ENCODE peak calls at places on chromosomes 4 and X, in four cellular contexts. One of them, this sample, is unnamed.

GRCh38 chr4:20773144-20773997 is 73.1 kb downstream of the PACRGL start:
- DNase-seq in HCT116: peak
- DNase-seq in nephron progenitor cell: peak
- DNase-seq in lower lobe of right lung: peak
- DNase-seq in this sample: no peak

GRCh38 chrX:134562002-134562401 is 96.3 kb downstream of the PLAC1 start:
- DNase-seq in HCT116: no peak
- DNase-seq in nephron progenitor cell: no peak
- DNase-seq in lower lobe of right lung: no peak
- DNase-seq in this sample: no peak

GRCh38 chr4:93749351-93749761 is 79.2 kb upstream of the ATOH1 start:
- DNase-seq in HCT116: no peak
- DNase-seq in nephron progenitor cell: no peak
- DNase-seq in lower lobe of right lung: no peak
- DNase-seq in this sample: no peak

GRCh38 chr4:142656178-142656577 is 189.9 kb downstream of the INPP4B start:
- DNase-seq in HCT116: peak
- DNase-seq in nephron progenitor cell: peak
- DNase-seq in lower lobe of right lung: no peak
- DNase-seq in this sample: no peak

GRCh38 chr4:183798249-183798920 is 106.7 kb upstream of the STOX2 start:
- DNase-seq in HCT116: no peak
- DNase-seq in nephron progenitor cell: peak
- DNase-seq in lower lobe of right lung: peak
- DNase-seq in this sample: no peak

GRCh38 chr4:151850751-151851150 is 89.9 kb upstream of the GATB start:
- DNase-seq in HCT116: no peak
- DNase-seq in nephron progenitor cell: no peak
- DNase-seq in lower lobe of right lung: no peak
- DNase-seq in this sample: no peak

GRCh38 chr4:175419120-175419774 is 392.8 kb downstream of the GPM6A start:
- DNase-seq in HCT116: peak
- DNase-seq in nephron progenitor cell: no peak
- DNase-seq in lower lobe of right lung: no peak
- DNase-seq in this sample: no peak

GRCh38 chr4:183097251-183098079 is 1.6 kb upstream of the WWC2 start:
- DNase-seq in HCT116: no peak
- DNase-seq in nephron progenitor cell: peak
- DNase-seq in lower lobe of right lung: peak
- DNase-seq in this sample: peak

GRCh38 chrX:40169193-40170086 is 71.7 kb upstream of the BCOR start:
- DNase-seq in HCT116: peak
- DNase-seq in nephron progenitor cell: peak
- DNase-seq in lower lobe of right lung: peak
- DNase-seq in this sample: no peak

GRCh38 chrX:130523460-130524394 is 121.9 kb downstream of the RBMX2 start:
- DNase-seq in HCT116: no peak
- DNase-seq in nephron progenitor cell: peak
- DNase-seq in lower lobe of right lung: peak
- DNase-seq in this sample: no peak

GRCh38 chrX:74421181-74422028 is at the start of gene SLC16A2:
- DNase-seq in HCT116: no peak
- DNase-seq in nephron progenitor cell: peak
- DNase-seq in lower lobe of right lung: peak
- DNase-seq in this sample: peak

GRCh38 chrX:23844502-23845138 is 61.6 kb downstream of the SAT1 start:
- DNase-seq in HCT116: no peak
- DNase-seq in nephron progenitor cell: no peak
- DNase-seq in lower lobe of right lung: no peak
- DNase-seq in this sample: no peak

GRCh38 chrX:77691916-77692315 is 94.1 kb downstream of the ATRX start:
- DNase-seq in HCT116: no peak
- DNase-seq in nephron progenitor cell: no peak
- DNase-seq in lower lobe of right lung: no peak
- DNase-seq in this sample: no peak

GRCh38 chrX:74449322-74449936 is 28.1 kb downstream of the SLC16A2 start:
- DNase-seq in HCT116: peak
- DNase-seq in nephron progenitor cell: no peak
- DNase-seq in lower lobe of right lung: no peak
- DNase-seq in this sample: no peak

GRCh38 chr4:73573794-73574528 is 46.3 kb downstream of the RASSF6 start:
- DNase-seq in HCT116: peak
- DNase-seq in nephron progenitor cell: peak
- DNase-seq in lower lobe of right lung: peak
- DNase-seq in this sample: peak

GRCh38 chr4:24850669-24851068 is 55.3 kb downstream of the SOD3 start:
- DNase-seq in HCT116: no peak
- DNase-seq in nephron progenitor cell: no peak
- DNase-seq in lower lobe of right lung: no peak
- DNase-seq in this sample: no peak

GRCh38 chrX:84729809-84730208 is 227.6 kb upstream of the HDX start:
- DNase-seq in HCT116: no peak
- DNase-seq in nephron progenitor cell: peak
- DNase-seq in lower lobe of right lung: no peak
- DNase-seq in this sample: no peak

GRCh38 chrX:48919947-48920712 is 1.3 kb upstream of the PIM2 start:
- DNase-seq in HCT116: no peak
- DNase-seq in nephron progenitor cell: no peak
- DNase-seq in lower lobe of right lung: no peak
- DNase-seq in this sample: no peak

GRCh38 chrX:107465932-107466620 is 16.6 kb downstream of the FRMPD3 start:
- DNase-seq in HCT116: no peak
- DNase-seq in nephron progenitor cell: no peak
- DNase-seq in lower lobe of right lung: no peak
- DNase-seq in this sample: no peak

GRCh38 chr4:14348506-14348905 is 653.8 kb upstream of the CPEB2 start:
- DNase-seq in HCT116: no peak
- DNase-seq in nephron progenitor cell: no peak
- DNase-seq in lower lobe of right lung: no peak
- DNase-seq in this sample: no peak

GRCh38 chr4:139085141-139085540 is 69.6 kb downstream of the NOCT start:
- DNase-seq in HCT116: no peak
- DNase-seq in nephron progenitor cell: no peak
- DNase-seq in lower lobe of right lung: no peak
- DNase-seq in this sample: no peak

GRCh38 chr4:68346461-68346860 is 3.4 kb downstream of the YTHDC1 start:
- DNase-seq in HCT116: no peak
- DNase-seq in nephron progenitor cell: no peak
- DNase-seq in lower lobe of right lung: no peak
- DNase-seq in this sample: no peak

GRCh38 chr4:158161561-158162354 is 11.1 kb downstream of the GASK1B start:
- DNase-seq in HCT116: peak
- DNase-seq in nephron progenitor cell: no peak
- DNase-seq in lower lobe of right lung: no peak
- DNase-seq in this sample: peak

GRCh38 chrX:39813631-39814246 is 284.0 kb downstream of the BCOR start:
- DNase-seq in HCT116: no peak
- DNase-seq in nephron progenitor cell: no peak
- DNase-seq in lower lobe of right lung: no peak
- DNase-seq in this sample: no peak

GRCh38 chr4:88429401-88429800 is 27.5 kb upstream of the HERC5 start:
- DNase-seq in HCT116: no peak
- DNase-seq in nephron progenitor cell: no peak
- DNase-seq in lower lobe of right lung: no peak
- DNase-seq in this sample: no peak

GRCh38 chr4:154478547-154478946 is 13.1 kb downstream of the DCHS2 start:
- DNase-seq in HCT116: no peak
- DNase-seq in nephron progenitor cell: no peak
- DNase-seq in lower lobe of right lung: no peak
- DNase-seq in this sample: no peak

GRCh38 chr4:11497972-11498371 is 69.3 kb upstream of the HS3ST1 start:
- DNase-seq in HCT116: peak
- DNase-seq in nephron progenitor cell: no peak
- DNase-seq in lower lobe of right lung: no peak
- DNase-seq in this sample: no peak

GRCh38 chr4:89469512-89469911 is 161.9 kb upstream of the GPRIN3 start:
- DNase-seq in HCT116: no peak
- DNase-seq in nephron progenitor cell: no peak
- DNase-seq in lower lobe of right lung: no peak
- DNase-seq in this sample: no peak

GRCh38 chr4:77430847-77431246 is 174.8 kb upstream of the CXCL13 start:
- DNase-seq in HCT116: no peak
- DNase-seq in nephron progenitor cell: no peak
- DNase-seq in lower lobe of right lung: no peak
- DNase-seq in this sample: no peak
- TF ChIP-seq CTCF in HCT116: no peak
- TF ChIP-seq CTCF in nephron progenitor cell: no peak
- TF ChIP-seq CTCF in lower lobe of right lung: no peak
- TF ChIP-seq CTCF in this sample: no peak

GRCh38 chr4:95957054-95957453 is 117.2 kb downstream of the PDHA2 start:
- DNase-seq in HCT116: no peak
- DNase-seq in nephron progenitor cell: no peak
- DNase-seq in lower lobe of right lung: no peak
- DNase-seq in this sample: no peak

GRCh38 chr4:95956094-95956493 is 116.2 kb downstream of the PDHA2 start:
- DNase-seq in HCT116: no peak
- DNase-seq in nephron progenitor cell: no peak
- DNase-seq in lower lobe of right lung: no peak
- DNase-seq in this sample: no peak
- TF ChIP-seq CTCF in HCT116: no peak
- TF ChIP-seq CTCF in nephron progenitor cell: no peak
- TF ChIP-seq CTCF in lower lobe of right lung: no peak
- TF ChIP-seq CTCF in this sample: no peak

DNA sequence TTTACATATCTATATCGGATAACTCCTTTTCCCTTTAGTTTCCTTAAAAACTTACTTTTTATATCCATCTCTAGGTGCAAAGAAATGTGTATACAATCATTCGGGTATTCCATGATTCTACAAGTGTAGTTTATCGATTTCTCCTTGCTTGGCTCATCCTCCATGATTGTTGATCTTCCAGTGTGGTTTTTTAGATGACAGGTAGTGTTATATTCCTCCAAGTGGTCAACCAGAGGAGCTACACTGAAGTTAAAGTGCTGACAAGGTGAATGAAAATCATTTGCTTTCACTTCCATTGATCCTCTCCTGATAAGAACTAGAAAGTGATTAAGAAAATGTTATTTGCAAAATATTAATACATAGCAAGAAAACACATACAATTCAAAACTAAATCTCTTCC is 38.5 kb downstream of the TMEM156 start:
- DNase-seq in HCT116: peak
- DNase-seq in nephron progenitor cell: no peak
- DNase-seq in lower lobe of right lung: no peak
- DNase-seq in this sample: no peak
- TF ChIP-seq CTCF in HCT116: no peak
- TF ChIP-seq CTCF in nephron progenitor cell: no peak
- TF ChIP-seq CTCF in lower lobe of right lung: no peak
- TF ChIP-seq CTCF in this sample: no peak

GRCh38 chrX:45681891-45682290 is 481.2 kb upstream of the DIPK2B start:
- DNase-seq in HCT116: no peak
- DNase-seq in nephron progenitor cell: no peak
- DNase-seq in lower lobe of right lung: no peak
- DNase-seq in this sample: no peak

GRCh38 chrX:45683914-45684313 is 483.2 kb upstream of the DIPK2B start:
- DNase-seq in HCT116: no peak
- DNase-seq in nephron progenitor cell: no peak
- DNase-seq in lower lobe of right lung: no peak
- DNase-seq in this sample: no peak
- TF ChIP-seq CTCF in HCT116: no peak
- TF ChIP-seq CTCF in nephron progenitor cell: no peak
- TF ChIP-seq CTCF in lower lobe of right lung: no peak
- TF ChIP-seq CTCF in this sample: no peak

GRCh38 chrX:79588233-79588632 is 221.1 kb upstream of the ITM2A start:
- DNase-seq in HCT116: no peak
- DNase-seq in nephron progenitor cell: no peak
- DNase-seq in lower lobe of right lung: no peak
- DNase-seq in this sample: no peak

GRCh38 chrX:79592259-79592658 is 225.1 kb upstream of the ITM2A start:
- DNase-seq in HCT116: no peak
- DNase-seq in nephron progenitor cell: no peak
- DNase-seq in lower lobe of right lung: no peak
- DNase-seq in this sample: no peak
- TF ChIP-seq CTCF in HCT116: no peak
- TF ChIP-seq CTCF in nephron progenitor cell: no peak
- TF ChIP-seq CTCF in lower lobe of right lung: no peak
- TF ChIP-seq CTCF in this sample: no peak

DNA sequence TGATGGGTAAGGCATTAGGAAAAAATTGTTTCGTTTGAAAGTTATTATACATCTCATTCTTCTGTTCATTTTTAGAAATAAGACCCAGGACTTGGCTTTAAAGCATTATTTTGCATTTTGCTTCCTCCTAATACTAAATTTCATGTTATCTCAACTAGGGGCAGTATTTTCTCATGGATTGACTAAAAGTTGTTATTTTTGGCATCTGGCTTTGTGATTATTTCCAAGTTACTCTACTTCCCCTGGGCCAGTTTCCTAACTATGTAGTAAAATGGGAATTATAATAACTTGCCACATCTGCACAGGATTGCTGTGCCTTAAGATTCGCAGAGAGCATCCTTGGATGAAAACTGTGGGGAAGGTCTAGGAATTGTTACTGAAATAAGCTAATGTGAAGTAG is 3.0 kb downstream of the RBPJ start:
- DNase-seq in HCT116: no peak
- DNase-seq in nephron progenitor cell: no peak
- DNase-seq in lower lobe of right lung: no peak
- DNase-seq in this sample: no peak
- TF ChIP-seq CTCF in HCT116: no peak
- TF ChIP-seq CTCF in nephron progenitor cell: no peak
- TF ChIP-seq CTCF in lower lobe of right lung: no peak
- TF ChIP-seq CTCF in this sample: no peak

This sample was measured in left lung.